ENCODE peak calls at places on chromosomes 11 and 22, in eight cellular contexts. R is iPS DF 19.7; G is activated CD4-positive, alpha-beta T cell treated with anti-CD3 and anti-CD28 coated beads, Interleukin-2, amount 50 U/mL, for 4 hours; W is GM12865; K is pulmonary artery endothelial cell; C is T-cell; O is prostate gland; D is neural progenitor cell. L is an unnamed sample.

GRCh38 chr11:106309070-106309684 is 231.7 kb downstream of the AASDHPPT start:
- DNase-seq in R (no peak), G (no peak), W (no peak), K (no peak), C (no peak), O (no peak), D (no peak), L (no peak)

GRCh38 chr22:23774922-23775436 is 2.3 kb downstream of the MMP11 start:
- DNase-seq in R (no peak), G (no peak), W (no peak), K (no peak), C (no peak), O (no peak), D (peak), L (no peak)

GRCh38 chr11:122226810-122227379 is 110.9 kb upstream of the BLID start:
- DNase-seq in R (no peak), G (no peak), W (no peak), K (no peak), C (no peak), O (no peak), D (no peak), L (no peak)

GRCh38 chr22:30361916-30362631 is 5.3 kb downstream of the CCDC157 start:
- DNase-seq in R (no peak), G (no peak), W (no peak), K (no peak), C (no peak), O (no peak), D (no peak), L (no peak)

GRCh38 chr22:38325575-38325974 is 8.3 kb upstream of the CSNK1E start:
- DNase-seq in R (peak), G (no peak), W (no peak), K (no peak), C (no peak), O (no peak), D (no peak), L (no peak)

GRCh38 chr11:57659669-57660068 is 2.1 kb downstream of the CLP1 start:
- DNase-seq in R (no peak), G (no peak), W (no peak), K (no peak), C (no peak), O (no peak), D (no peak), L (no peak)

GRCh38 chr22:20532256-20532993 is 25.0 kb downstream of the MED15 start:
- DNase-seq in R (no peak), G (no peak), W (no peak), K (no peak), C (no peak), O (no peak), D (peak), L (no peak)

GRCh38 chr22:45242778-45243191 is 2.1 kb upstream of the KIAA0930 start:
- DNase-seq in R (no peak), G (no peak), W (no peak), K (no peak), C (no peak), O (peak), D (no peak), L (no peak)

GRCh38 chr11:66070604-66071325 is 693 bp downstream of the PACS1 start:
- DNase-seq in R (no peak), G (no peak), W (no peak), K (no peak), C (no peak), O (peak), D (peak), L (peak)

GRCh38 chr11:134004406-134005197 is 47.8 kb upstream of the IGSF9B start:
- DNase-seq in R (no peak), G (no peak), W (no peak), K (no peak), C (no peak), O (no peak), D (no peak), L (no peak)

GRCh38 chr11:79415411-79415810 is 25.4 kb downstream of the TENM4 start:
- DNase-seq in R (no peak), G (no peak), W (no peak), K (no peak), C (no peak), O (no peak), D (no peak), L (peak)

GRCh38 chr22:24390576-24390975 is 36.8 kb upstream of the ADORA2A start:
- DNase-seq in R (no peak), G (no peak), W (no peak), K (no peak), C (no peak), O (no peak), D (no peak), L (no peak)

GRCh38 chr11:18958221-18958910 is 19.2 kb upstream of the MRGPRX1 start:
- DNase-seq in R (peak), G (no peak), W (no peak), K (no peak), C (no peak), O (no peak), D (no peak), L (peak)

GRCh38 chr22:40178417-40179409 is 988 bp downstream of the TNRC6B start:
- DNase-seq in R (no peak), G (no peak), W (peak), K (no peak), C (peak), O (peak), D (peak), L (peak)

GRCh38 chr11:19560156-19560555 is 152.5 kb upstream of the NAV2 start:
- DNase-seq in R (no peak), G (no peak), W (no peak), K (no peak), C (no peak), O (no peak), D (no peak), L (no peak)

GRCh38 chr11:64385953-64386704 is 27.2 kb downstream of the RPS6KA4 start:
- DNase-seq in R (no peak), G (no peak), W (no peak), K (no peak), C (no peak), O (no peak), D (no peak), L (no peak)

GRCh38 chr22:35109613-35110012 is 43.7 kb downstream of the ISX start:
- DNase-seq in R (no peak), G (no peak), W (no peak), K (no peak), C (no peak), O (no peak), D (no peak), L (no peak)

GRCh38 chr11:119518746-119519382 is 95.9 kb upstream of the THY1 start:
- DNase-seq in R (peak), G (no peak), W (peak), K (no peak), C (no peak), O (no peak), D (peak), L (no peak)

GRCh38 chr11:48172818-48173609 is 43.6 kb upstream of the OR4B1 start:
- DNase-seq in R (peak), G (peak), W (peak), K (no peak), C (peak), O (peak), D (peak), L (peak)

GRCh38 chr22:19147193-19147780 is 2.8 kb downstream of the GSC2 start:
- DNase-seq in R (no peak), G (no peak), W (no peak), K (no peak), C (no peak), O (no peak), D (no peak), L (no peak)

GRCh38 chr22:47329727-47330653 is 567.5 kb downstream of the TBC1D22A start:
- DNase-seq in R (no peak), G (no peak), W (no peak), K (no peak), C (no peak), O (no peak), D (no peak), L (no peak)

GRCh38 chr11:120517390-120518315 is 6.1 kb downstream of the GRIK4 start:
- DNase-seq in R (no peak), G (no peak), W (no peak), K (no peak), C (no peak), O (no peak), D (no peak), L (no peak)

GRCh38 chr11:85685820-85686459 is at the start of gene CCDC89:
- DNase-seq in R (no peak), G (no peak), W (peak), K (no peak), C (no peak), O (no peak), D (peak), L (peak)

GRCh38 chr11:9053631-9054030 is 37.8 kb downstream of the SCUBE2 start:
- DNase-seq in R (no peak), G (no peak), W (no peak), K (no peak), C (no peak), O (no peak), D (no peak), L (no peak)

GRCh38 chr11:46240861-46241260 is 36.6 kb upstream of the CREB3L1 start:
- DNase-seq in R (no peak), G (no peak), W (no peak), K (no peak), C (no peak), O (no peak), D (no peak), L (no peak)

GRCh38 chr11:34866375-34866774 is 49.8 kb downstream of the APIP start:
- DNase-seq in R (no peak), G (no peak), W (no peak), K (no peak), C (no peak), O (no peak), D (no peak), L (no peak)